ENCODE peak calls at places on chromosome 5, in six cellular contexts. U is mesendoderm; O is HepG2; Z is IMR-90; X is CD8-positive, alpha-beta T cell; G is transverse colon. J is an unnamed sample.

GRCh38 chr5:54224083-54224836 is 86.1 kb downstream of the ARL15 start:
- DNase-seq in O (no peak), Z (no peak), X (no peak), G (no peak), U (no peak), J (no peak)

GRCh38 chr5:146802945-146803522 is 75.5 kb downstream of the PPP2R2B start:
- DNase-seq in G (no peak), X (no peak), O (no peak), U (no peak), Z (no peak), J (no peak)

GRCh38 chr5:143372187-143372829 is 31.2 kb downstream of the NR3C1 start:
- DNase-seq in X (no peak), U (no peak), G (no peak), O (no peak), Z (peak), J (no peak)

GRCh38 chr5:16618138-16618897 is 1.5 kb upstream of the RETREG1 start:
- DNase-seq in Z (no peak), G (no peak), O (no peak), X (no peak), U (no peak), J (no peak)

GRCh38 chr5:149125386-149125891 is 15.9 kb upstream of the ABLIM3 start:
- DNase-seq in X (no peak), U (peak), Z (peak), O (peak), G (no peak), J (no peak)

GRCh38 chr5:109803854-109804253 is 114.1 kb downstream of the MAN2A1 start:
- DNase-seq in X (no peak), G (no peak), Z (no peak), U (no peak), O (peak), J (no peak)

GRCh38 chr5:155631116-155631515 is 617.6 kb downstream of the KIF4B start:
- DNase-seq in X (no peak), G (no peak), O (no peak), Z (no peak), U (peak), J (no peak)

GRCh38 chr5:173672891-173673290 is 56.4 kb upstream of the BOD1 start:
- DNase-seq in O (no peak), Z (no peak), X (no peak), U (no peak), G (no peak), J (no peak)

GRCh38 chr5:138439537-138440225 is 824 bp downstream of the REEP2 start:
- DNase-seq in O (no peak), Z (peak), G (no peak), U (peak), X (no peak), J (no peak)

GRCh38 chr5:180596115-180596667 is 4.9 kb upstream of the SCGB3A1 start:
- DNase-seq in U (no peak), G (no peak), X (no peak), Z (no peak), O (no peak), J (no peak)

GRCh38 chr5:154176191-154176590 is 14.3 kb upstream of the GALNT10 start:
- DNase-seq in G (no peak), O (no peak), Z (peak), U (no peak), X (no peak), J (no peak)

GRCh38 chr5:143642791-143643190 is 169.2 kb upstream of the HMHB1 start:
- DNase-seq in Z (peak), U (no peak), G (no peak), O (no peak), X (no peak), J (no peak)

GRCh38 chr5:27020965-27021364 is 17.4 kb downstream of the CDH9 start:
- DNase-seq in Z (peak), X (no peak), U (no peak), O (peak), G (no peak), J (no peak)

GRCh38 chr5:64768358-64769312 is at the start of the genes CWC27 and SREK1IP1:
- DNase-seq in U (peak), G (peak), X (peak), O (peak), Z (peak), J (peak)

GRCh38 chr5:36357391-36357790 is 55.7 kb upstream of the RANBP3L start:
- DNase-seq in X (no peak), U (no peak), G (no peak), O (no peak), Z (peak), J (no peak)

DNA sequence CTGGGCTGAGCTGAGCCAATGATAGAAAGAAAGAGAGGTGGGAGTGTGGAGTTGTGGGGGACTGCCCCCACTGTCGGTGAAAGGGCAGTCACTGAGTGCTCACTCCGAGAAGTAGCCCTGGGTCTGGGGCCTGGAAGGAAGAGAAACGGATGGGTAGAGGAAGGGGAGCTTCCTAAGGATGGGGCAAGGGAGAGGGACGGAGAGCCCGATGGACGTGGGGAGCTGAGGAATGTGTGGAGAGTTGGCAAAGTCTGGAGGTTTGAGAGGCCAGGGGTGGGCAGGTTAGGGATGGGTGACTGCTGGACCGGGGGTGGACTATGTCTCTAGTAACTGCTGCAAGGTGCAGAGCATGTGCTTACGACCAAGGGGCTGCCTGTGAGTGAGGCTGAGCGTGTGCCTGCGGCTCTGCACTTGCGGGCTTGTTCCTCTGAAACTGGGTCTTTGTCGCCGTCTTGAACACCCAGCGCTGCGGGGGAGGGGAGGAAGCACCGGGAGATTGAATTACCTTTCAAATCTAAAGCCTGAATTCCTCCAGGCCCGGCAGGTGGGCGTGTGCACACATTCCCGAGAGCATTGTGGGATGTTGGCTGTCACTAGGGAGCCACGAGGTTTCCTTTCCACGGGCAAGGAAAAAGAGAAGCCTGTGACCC is 76.4 kb upstream of the ARAP3 start:
- DNase-seq in Z (no peak), X (no peak), U (peak), O (no peak), G (no peak), J (no peak)
- H3K27ac ChIP-seq in Z (no peak), X (no peak), U (no peak), O (no peak), G (no peak), J (no peak)

GRCh38 chr5:75640826-75641225 is 29.6 kb downstream of the ANKDD1B start:
- DNase-seq in Z (peak), U (no peak), X (no peak), G (no peak), O (no peak), J (no peak)

GRCh38 chr5:75639912-75640311 is 28.7 kb downstream of the ANKDD1B start:
- DNase-seq in U (no peak), O (no peak), Z (no peak), G (no peak), X (no peak), J (no peak)

DNA sequence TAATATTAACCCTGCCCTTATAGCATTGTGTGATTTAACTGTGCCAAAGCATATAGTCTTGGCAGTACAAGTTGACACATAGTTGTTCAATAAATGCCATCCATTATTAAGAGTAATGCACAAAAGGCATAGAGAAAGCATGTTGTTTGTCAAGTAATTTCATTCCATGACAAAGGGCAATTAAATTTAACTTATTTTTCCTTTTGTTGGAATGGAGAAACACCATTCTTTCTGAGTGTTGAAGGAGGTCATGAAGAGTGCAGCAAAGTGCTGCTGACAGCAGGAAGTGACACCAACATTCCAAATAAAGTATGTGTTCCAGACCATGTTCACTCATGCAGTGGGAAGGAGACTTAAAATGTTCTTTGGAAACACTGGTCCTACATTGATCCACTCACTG is 29.1 kb downstream of the ANKDD1B start:
- DNase-seq in Z (peak), X (no peak), U (no peak), G (no peak), O (no peak), J (no peak)
- H3K27ac ChIP-seq in Z (no peak), X (no peak), U (no peak), G (no peak), O (no peak), J (no peak)

DNA sequence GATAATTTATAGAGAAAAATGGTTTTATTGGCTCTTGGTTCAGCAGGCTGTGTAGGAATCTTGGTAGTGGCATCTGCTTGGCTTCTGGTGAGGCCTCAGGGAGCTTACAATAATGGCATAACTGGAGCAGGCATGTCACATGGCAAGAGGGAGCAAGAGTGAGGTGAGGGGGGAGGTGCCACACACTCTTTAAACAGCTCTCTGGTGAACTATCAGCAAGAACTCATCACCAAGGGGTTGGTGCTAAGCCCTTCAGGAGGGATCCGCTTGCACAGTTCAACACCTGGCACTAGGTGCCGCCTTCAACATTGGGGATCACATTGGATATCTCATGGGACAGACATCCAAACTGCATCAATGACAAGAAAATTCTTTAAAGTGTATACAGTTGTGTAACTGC is 10.5 kb downstream of the GPBP1 start:
- DNase-seq in U (peak), Z (no peak), X (no peak), G (no peak), O (no peak), J (no peak)
- H3K27ac ChIP-seq in U (no peak), Z (no peak), X (no peak), G (no peak), O (no peak), J (no peak)

GRCh38 chr5:61417345-61417744 is 85.3 kb downstream of the ZSWIM6 start:
- DNase-seq in Z (no peak), X (no peak), G (no peak), U (no peak), O (no peak), J (no peak)
- H3K27ac ChIP-seq in Z (no peak), X (no peak), G (no peak), U (no peak), O (no peak), J (no peak)

GRCh38 chr5:127254729-127255284 is 35.8 kb upstream of the MEGF10 start:
- DNase-seq in Z (peak), G (no peak), O (no peak), X (no peak), U (no peak), J (no peak)
- H3K27ac ChIP-seq in Z (no peak), G (no peak), O (no peak), X (no peak), U (no peak), J (no peak)

GRCh38 chr5:31962928-31963327 is 211.2 kb downstream of the GOLPH3 start:
- DNase-seq in Z (no peak), O (peak), G (no peak), U (no peak), X (no peak), J (no peak)
- H3K27ac ChIP-seq in Z (no peak), O (no peak), G (peak), U (no peak), X (no peak), J (peak)

GRCh38 chr5:63553069-63553468 is 409.2 kb downstream of the HTR1A start:
- DNase-seq in O (no peak), U (no peak), X (no peak), G (no peak), Z (no peak), J (no peak)

DNA sequence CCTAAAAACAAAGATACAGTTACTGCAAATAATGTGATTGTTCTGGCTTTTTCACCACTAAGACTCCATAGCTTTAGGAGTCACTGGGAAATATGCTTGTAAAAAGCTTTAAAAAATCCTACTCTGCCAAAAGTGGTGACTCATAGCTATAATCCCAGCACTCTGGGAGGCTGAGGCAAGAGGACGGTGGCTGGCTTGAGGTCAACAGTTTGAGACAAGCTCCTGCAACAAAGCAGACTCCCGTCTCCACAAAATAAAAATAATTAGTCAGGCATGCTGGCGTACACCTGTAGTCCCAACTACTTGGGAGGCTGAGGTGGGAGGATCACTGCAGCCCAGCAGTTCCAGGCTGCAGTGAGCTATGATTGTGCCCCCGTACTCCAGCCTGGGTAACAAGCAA is 406.4 kb downstream of the HTR1A start:
- DNase-seq in X (no peak), Z (no peak), G (no peak), O (no peak), U (peak), J (no peak)
- H3K27ac ChIP-seq in X (no peak), Z (no peak), G (no peak), O (no peak), U (no peak), J (no peak)

DNA sequence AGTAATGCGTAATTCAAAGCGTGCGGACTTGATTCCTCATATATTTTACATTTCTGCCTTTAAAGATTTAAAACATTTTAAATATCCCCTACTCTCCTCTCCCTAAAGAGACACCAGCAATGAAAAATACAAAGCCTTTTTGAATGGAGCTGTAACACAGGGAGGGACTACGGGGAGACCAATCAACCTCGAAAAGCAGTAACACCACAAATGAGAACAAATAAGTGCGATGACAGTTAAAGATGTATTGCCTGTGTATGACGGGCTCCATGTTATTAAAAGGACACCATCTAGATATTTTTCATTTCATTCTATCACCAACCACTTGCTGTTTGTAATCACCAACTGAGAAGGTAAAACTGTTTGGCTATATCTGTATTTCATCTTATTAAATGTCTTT is 230.3 kb upstream of the TBCA start:
- DNase-seq in G (no peak), U (no peak), X (no peak), O (no peak), Z (no peak), J (no peak)
- H3K27ac ChIP-seq in G (no peak), U (no peak), X (no peak), O (no peak), Z (no peak), J (peak)

GRCh38 chr5:14213253-14213652 is 70.1 kb downstream of the TRIO start:
- DNase-seq in X (no peak), G (no peak), O (no peak), U (no peak), Z (peak), J (no peak)

GRCh38 chr5:14215901-14216300 is 72.8 kb downstream of the TRIO start:
- DNase-seq in X (no peak), Z (no peak), G (no peak), O (no peak), U (peak), J (no peak)

GRCh38 chr5:14212838-14213237 is 69.7 kb downstream of the TRIO start:
- DNase-seq in U (no peak), X (no peak), Z (no peak), G (no peak), O (peak), J (no peak)

GRCh38 chr5:14211818-14212799 is 69.0 kb downstream of the TRIO start:
- DNase-seq in Z (no peak), X (no peak), G (peak), O (no peak), U (no peak), J (no peak)

GRCh38 chr5:14213813-14214585 is 70.9 kb downstream of the TRIO start:
- DNase-seq in Z (no peak), G (no peak), U (no peak), O (peak), X (no peak), J (no peak)
- H3K27ac ChIP-seq in Z (peak), G (peak), U (no peak), O (peak), X (no peak), J (no peak)

J was measured in caudate nucleus.